ENCODE peak calls at places on chromosome 1, in nine cellular contexts. U is breast epithelium; Y is GM04504; W is NCI-H1436; J is naive B cell; L is RWPE1; M is mucosa of descending colon; P is myocyte; R is stimulated activated CD4-positive, alpha-beta T cell treated with anti-CD3 and anti-CD28 coated beads, TNF-alpha, amount 100 ng/mL, for 24 hours. K is an unnamed sample.

GRCh38 chr1:150262388-150263320 is 5.1 kb downstream of the CA14 start:
- DNase-seq in J (no peak), Y (no peak), R (no peak), M (no peak), W (no peak), L (peak), P (no peak), U (no peak), K (no peak)

GRCh38 chr1:53176452-53177344 is 19.9 kb upstream of the CPT2 start:
- DNase-seq in L (no peak), R (no peak), U (no peak), J (no peak), W (no peak), Y (no peak), P (peak), M (no peak), K (no peak)

GRCh38 chr1:245091818-245092637 is 62.8 kb upstream of the KIF26B start:
- DNase-seq in P (peak), R (peak), W (no peak), Y (peak), L (peak), M (no peak), J (no peak), U (no peak), K (peak)

GRCh38 chr1:8009043-8010002 is 16.8 kb downstream of the ERRFI1 start:
- DNase-seq in J (no peak), L (no peak), U (no peak), P (no peak), Y (no peak), R (no peak), M (no peak), W (no peak), K (no peak)

GRCh38 chr1:5860277-5860676 is 131.9 kb downstream of the NPHP4 start:
- DNase-seq in M (no peak), W (no peak), R (no peak), Y (no peak), J (no peak), P (no peak), L (no peak), U (no peak), K (no peak)

GRCh38 chr1:227740401-227740960 is 5.2 kb downstream of the SNAP47 start:
- DNase-seq in M (no peak), P (no peak), W (no peak), R (no peak), U (no peak), L (no peak), Y (no peak), J (no peak), K (no peak)

GRCh38 chr1:201309420-201309819 is 26.1 kb downstream of the PKP1 start:
- DNase-seq in J (no peak), W (peak), Y (peak), M (peak), L (peak), U (peak), P (peak), R (peak), K (peak)

GRCh38 chr1:3785045-3785444 is 11.3 kb downstream of the LRRC47 start:
- DNase-seq in M (peak), R (no peak), Y (no peak), J (no peak), U (no peak), W (no peak), P (no peak), L (no peak), K (no peak)

GRCh38 chr1:210201671-210202070 is 30.9 kb upstream of the SERTAD4 start:
- DNase-seq in Y (no peak), R (no peak), J (no peak), L (no peak), W (no peak), M (no peak), P (no peak), U (no peak), K (no peak)

GRCh38 chr1:67830226-67830625 is 3.0 kb downstream of the GNG12 start:
- DNase-seq in R (no peak), M (no peak), L (peak), W (no peak), P (no peak), U (no peak), J (no peak), Y (no peak), K (no peak)

GRCh38 chr1:218553197-218553596 is 208.1 kb downstream of the TGFB2 start:
- DNase-seq in Y (peak), R (no peak), U (no peak), M (no peak), P (no peak), L (no peak), J (no peak), W (no peak), K (no peak)

GRCh38 chr1:224357626-224358124 is 996 bp downstream of the CNIH4 start:
- DNase-seq in Y (peak), U (no peak), R (no peak), J (no peak), M (no peak), P (no peak), W (no peak), L (peak), K (no peak)

GRCh38 chr1:2125375-2126211 is 69.0 kb downstream of the FAAP20 start:
- DNase-seq in R (no peak), P (no peak), U (no peak), W (no peak), L (no peak), M (peak), Y (no peak), J (no peak), K (no peak)

GRCh38 chr1:230248876-230249275 is 177.3 kb downstream of the PGBD5 start:
- DNase-seq in M (no peak), J (no peak), U (no peak), W (no peak), Y (no peak), R (no peak), L (no peak), P (no peak), K (no peak)

GRCh38 chr1:11990303-11991032 is 10.2 kb downstream of the MFN2 start:
- DNase-seq in L (peak), P (no peak), M (no peak), U (no peak), Y (no peak), W (no peak), J (no peak), R (no peak), K (no peak)

GRCh38 chr1:240351690-240352089 is 260.0 kb downstream of the FMN2 start:
- DNase-seq in R (no peak), U (no peak), M (no peak), L (no peak), Y (no peak), P (no peak), W (no peak), J (no peak), K (no peak)

GRCh38 chr1:154391086-154391770 is 13.9 kb upstream of the IL6R start:
- DNase-seq in W (no peak), P (peak), R (no peak), Y (no peak), U (no peak), J (no peak), L (no peak), M (no peak), K (no peak)

GRCh38 chr1:201791051-201791774 is 37.7 kb upstream of the IPO9 start:
- DNase-seq in R (no peak), M (no peak), P (peak), Y (no peak), U (no peak), W (peak), L (no peak), J (no peak), K (no peak)

GRCh38 chr1:213982814-213983588 is 4.8 kb upstream of the PROX1 start:
- DNase-seq in U (no peak), Y (no peak), P (peak), L (no peak), J (no peak), W (peak), R (no peak), M (peak), K (no peak)

GRCh38 chr1:40316595-40317393 is at the start of gene COL9A2:
- DNase-seq in R (peak), P (peak), L (peak), J (peak), Y (no peak), W (peak), M (peak), U (peak), K (no peak)

GRCh38 chr1:224513787-224514209 is 79.2 kb upstream of the WDR26 start:
- DNase-seq in R (peak), Y (peak), U (peak), J (peak), P (peak), M (peak), W (peak), L (peak), K (peak)

GRCh38 chr1:177511036-177511435 is 340.3 kb downstream of the BRINP2 start:
- DNase-seq in U (no peak), R (no peak), J (no peak), Y (no peak), W (no peak), L (no peak), M (no peak), P (peak), K (no peak)

GRCh38 chr1:203091761-203092330 is 6.0 kb upstream of the MYOG start:
- DNase-seq in M (no peak), Y (no peak), U (peak), L (peak), W (no peak), J (no peak), P (peak), R (no peak), K (no peak)

GRCh38 chr1:72693376-72693775 is 411.0 kb upstream of the NEGR1 start:
- DNase-seq in L (no peak), M (no peak), J (no peak), P (no peak), R (no peak), U (no peak), Y (no peak), W (no peak), K (no peak)

GRCh38 chr1:66489146-66489545 is 44.8 kb upstream of the SGIP1 start:
- DNase-seq in P (no peak), M (no peak), J (no peak), Y (no peak), W (no peak), R (no peak), U (no peak), L (peak), K (no peak)

GRCh38 chr1:55898191-55898590 is 681.2 kb downstream of the PLPP3 start:
- DNase-seq in L (peak), R (no peak), P (peak), W (no peak), J (no peak), Y (peak), M (no peak), U (no peak), K (no peak)

GRCh38 chr1:30294508-30294907 is 428.9 kb downstream of the MATN1 start:
- DNase-seq in Y (no peak), M (no peak), P (no peak), U (no peak), J (no peak), L (no peak), R (no peak), W (no peak), K (no peak)

GRCh38 chr1:160346953-160347352 is 3.8 kb downstream of the NCSTN start:
- DNase-seq in L (no peak), Y (no peak), U (no peak), M (no peak), R (no peak), W (no peak), P (no peak), J (peak), K (no peak)

GRCh38 chr1:152777510-152778137 is 2.7 kb downstream of the LCE1F start:
- DNase-seq in Y (no peak), L (no peak), W (no peak), M (no peak), J (no peak), U (no peak), R (no peak), P (peak), K (peak)

GRCh38 chr1:165117482-165117881 is 239.0 kb downstream of the LMX1A start:
- DNase-seq in P (no peak), J (no peak), W (no peak), R (no peak), Y (no peak), M (peak), L (no peak), U (no peak), K (no peak)

GRCh38 chr1:11505591-11506538 is 26.9 kb downstream of the DISP3 start:
- DNase-seq in W (no peak), J (no peak), U (no peak), M (no peak), Y (no peak), R (no peak), P (no peak), L (no peak), K (no peak)